ENCODE peak calls at places on chromosome 19, in four cellular contexts. K is heart left ventricle, E is A172, U is PC-9. Y is an unnamed sample.

GRCh38 chr19:1026189-1027019 is at the start of gene CNN2:
- DNase-seq in K (peak; percentile 91), E (peak; percentile 70), U (no peak), Y (peak; percentile 77)

GRCh38 chr19:28526042-28526441 is 686.9 kb downstream of the UQCRFS1 start:
- DNase-seq in K (no peak), E (no peak), U (no peak), Y (no peak)

GRCh38 chr19:18029617-18030338 is 21.8 kb downstream of the ARRDC2 start:
- DNase-seq in U (peak; percentile 97), K (peak; percentile 60), E (peak; percentile 64), Y (no peak)

GRCh38 chr19:19526581-19527370 is 1.9 kb upstream of the YJEFN3 start:
- DNase-seq in E (no peak), K (no peak), U (no peak), Y (no peak)

GRCh38 chr19:3047307-3048189 is 14.7 kb downstream of the TLE5 start:
- DNase-seq in K (peak; percentile 91), U (peak; percentile 54), E (peak; percentile 77), Y (peak; percentile 74)

GRCh38 chr19:15378529-15379082 is 981 bp downstream of the AKAP8 start:
- DNase-seq in E (peak; percentile 37), K (no peak), U (peak; percentile 53), Y (peak; percentile 34)

GRCh38 chr19:38564981-38565685 is 52.6 kb downstream of the MAP4K1 start:
- DNase-seq in K (no peak), E (no peak), U (no peak), Y (no peak)

GRCh38 chr19:49210108-49210900 is 52.7 kb downstream of the TRPM4 start:
- DNase-seq in K (no peak), E (no peak), U (no peak), Y (no peak)

GRCh38 chr19:52734340-52734892 is 428 bp downstream of the ZNF611 start:
- DNase-seq in E (no peak), U (no peak), K (no peak), Y (no peak)

GRCh38 chr19:48837586-48838191 is 1.4 kb upstream of the HSD17B14 start:
- DNase-seq in U (no peak), E (no peak), K (no peak), Y (no peak)